ENCODE peak calls at places on chromosomes 5 and 9, in five cellular contexts. One of them, this sample, is unnamed.

GRCh38 chr5:76388236-76388635 is 14.8 kb upstream of the IQGAP2 start:
- DNase-seq in adrenal gland: no peak
- DNase-seq in psoas muscle: no peak
- DNase-seq in upper lobe of right lung: no peak
- DNase-seq in GM23338: no peak
- DNase-seq in this sample: no peak

GRCh38 chr9:76500056-76500455 is 41.1 kb downstream of the GCNT1 start:
- DNase-seq in adrenal gland: no peak
- DNase-seq in psoas muscle: no peak
- DNase-seq in upper lobe of right lung: no peak
- DNase-seq in GM23338: no peak
- DNase-seq in this sample: no peak

GRCh38 chr5:80959768-80960442 is at the start of gene RASGRF2:
- DNase-seq in adrenal gland: no peak
- DNase-seq in psoas muscle: no peak
- DNase-seq in upper lobe of right lung: no peak
- DNase-seq in GM23338: peak
- DNase-seq in this sample: no peak

GRCh38 chr5:52948418-52949076 is 40.6 kb upstream of the ITGA2 start:
- DNase-seq in adrenal gland: peak
- DNase-seq in psoas muscle: no peak
- DNase-seq in upper lobe of right lung: no peak
- DNase-seq in GM23338: peak
- DNase-seq in this sample: peak

GRCh38 chr5:140881889-140882590 is at the start of gene PCDHA13:
- DNase-seq in adrenal gland: no peak
- DNase-seq in psoas muscle: no peak
- DNase-seq in upper lobe of right lung: peak
- DNase-seq in GM23338: peak
- DNase-seq in this sample: no peak

GRCh38 chr9:7266911-7267555 is 509.3 kb downstream of the KDM4C start:
- DNase-seq in adrenal gland: peak
- DNase-seq in psoas muscle: no peak
- DNase-seq in upper lobe of right lung: no peak
- DNase-seq in GM23338: no peak
- DNase-seq in this sample: no peak

GRCh38 chr9:129182122-129182521 is 4.1 kb upstream of the IER5L start:
- DNase-seq in adrenal gland: no peak
- DNase-seq in psoas muscle: no peak
- DNase-seq in upper lobe of right lung: no peak
- DNase-seq in GM23338: no peak
- DNase-seq in this sample: no peak

GRCh38 chr5:153523196-153523595 is 32.7 kb downstream of the GRIA1 start:
- DNase-seq in adrenal gland: no peak
- DNase-seq in psoas muscle: no peak
- DNase-seq in upper lobe of right lung: no peak
- DNase-seq in GM23338: no peak
- DNase-seq in this sample: no peak

GRCh38 chr5:6716634-6717149 is 3.5 kb downstream of the TENT4A start:
- DNase-seq in adrenal gland: no peak
- DNase-seq in psoas muscle: no peak
- DNase-seq in upper lobe of right lung: peak
- DNase-seq in GM23338: no peak
- DNase-seq in this sample: no peak

GRCh38 chr5:38551020-38552017 is 5.1 kb downstream of the LIFR start:
- DNase-seq in adrenal gland: peak
- DNase-seq in psoas muscle: no peak
- DNase-seq in upper lobe of right lung: no peak
- DNase-seq in GM23338: peak
- DNase-seq in this sample: no peak

GRCh38 chr9:32351845-32352244 is 32.6 kb upstream of the ACO1 start:
- DNase-seq in adrenal gland: no peak
- DNase-seq in psoas muscle: no peak
- DNase-seq in upper lobe of right lung: no peak
- DNase-seq in GM23338: peak
- DNase-seq in this sample: no peak

GRCh38 chr5:147437161-147437596 is 72.7 kb downstream of the DPYSL3 start:
- DNase-seq in adrenal gland: no peak
- DNase-seq in psoas muscle: no peak
- DNase-seq in upper lobe of right lung: no peak
- DNase-seq in GM23338: peak
- DNase-seq in this sample: no peak

GRCh38 chr9:99103909-99104458 is 929 bp upstream of the TGFBR1 start:
- DNase-seq in adrenal gland: no peak
- DNase-seq in psoas muscle: peak
- DNase-seq in upper lobe of right lung: no peak
- DNase-seq in GM23338: peak
- DNase-seq in this sample: no peak

DNA sequence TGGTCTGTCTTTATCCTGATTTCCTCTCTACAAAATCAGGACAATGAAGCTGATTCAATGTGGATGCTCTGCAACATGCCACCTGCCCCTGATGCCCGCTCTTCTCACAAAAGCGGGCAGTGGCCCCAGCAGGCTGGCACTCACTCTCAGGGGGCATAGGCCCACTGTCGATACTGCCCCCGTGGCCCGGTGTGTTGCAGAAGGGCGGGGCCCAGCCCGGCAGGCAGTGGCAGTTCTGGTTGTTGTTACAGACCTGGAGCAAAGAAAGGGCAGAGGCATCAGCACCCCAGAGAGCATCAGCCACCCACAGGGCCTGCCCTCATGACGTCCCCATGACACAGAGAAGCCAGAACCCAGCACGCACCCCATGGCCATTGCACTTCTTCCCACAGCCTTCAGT is 31.5 kb downstream of the NIPAL4 start:
- DNase-seq in adrenal gland: no peak
- DNase-seq in psoas muscle: no peak
- DNase-seq in upper lobe of right lung: no peak
- DNase-seq in GM23338: no peak
- DNase-seq in this sample: no peak
- H3K27ac ChIP-seq in adrenal gland: no peak
- H3K27ac ChIP-seq in psoas muscle: no peak
- H3K27ac ChIP-seq in upper lobe of right lung: no peak
- H3K27ac ChIP-seq in GM23338: no peak
- H3K27ac ChIP-seq in this sample: no peak

GRCh38 chr5:14204785-14205321 is 61.7 kb downstream of the TRIO start:
- DNase-seq in adrenal gland: peak
- DNase-seq in psoas muscle: peak
- DNase-seq in upper lobe of right lung: peak
- DNase-seq in GM23338: peak
- DNase-seq in this sample: peak
- H3K27ac ChIP-seq in adrenal gland: peak
- H3K27ac ChIP-seq in psoas muscle: peak
- H3K27ac ChIP-seq in upper lobe of right lung: peak
- H3K27ac ChIP-seq in GM23338: no peak
- H3K27ac ChIP-seq in this sample: peak

GRCh38 chr9:107712390-107712789 is 222.8 kb upstream of the KLF4 start:
- DNase-seq in adrenal gland: no peak
- DNase-seq in psoas muscle: no peak
- DNase-seq in upper lobe of right lung: no peak
- DNase-seq in GM23338: no peak
- DNase-seq in this sample: peak
- H3K27ac ChIP-seq in adrenal gland: no peak
- H3K27ac ChIP-seq in psoas muscle: no peak
- H3K27ac ChIP-seq in upper lobe of right lung: no peak
- H3K27ac ChIP-seq in GM23338: no peak
- H3K27ac ChIP-seq in this sample: peak

GRCh38 chr5:157541452-157542118 is 34.0 kb downstream of the ADAM19 start:
- DNase-seq in adrenal gland: no peak
- DNase-seq in psoas muscle: no peak
- DNase-seq in upper lobe of right lung: no peak
- DNase-seq in GM23338: no peak
- DNase-seq in this sample: no peak
- H3K27ac ChIP-seq in adrenal gland: peak
- H3K27ac ChIP-seq in psoas muscle: peak
- H3K27ac ChIP-seq in upper lobe of right lung: peak
- H3K27ac ChIP-seq in GM23338: no peak
- H3K27ac ChIP-seq in this sample: no peak

DNA sequence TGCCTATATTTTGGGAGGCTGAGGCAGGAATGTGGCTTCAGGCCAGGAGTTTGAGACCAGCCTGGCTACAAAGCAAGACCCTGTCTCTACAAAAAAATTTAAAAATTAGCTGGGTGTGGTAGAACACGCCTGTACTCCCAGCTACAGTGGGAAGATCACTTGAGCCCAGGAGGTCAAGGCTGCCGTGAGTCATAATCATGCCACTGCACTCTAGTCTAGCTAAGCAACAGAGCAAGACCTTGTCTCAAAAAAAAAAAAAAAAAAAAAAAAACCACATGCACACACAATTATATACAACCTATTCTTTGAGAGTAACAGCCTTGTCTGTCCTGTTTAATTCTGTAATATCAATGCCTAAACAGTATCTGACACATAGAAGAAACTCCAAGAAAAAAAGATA is 15.1 kb downstream of the HAUS6 start:
- DNase-seq in adrenal gland: peak
- DNase-seq in psoas muscle: no peak
- DNase-seq in upper lobe of right lung: no peak
- DNase-seq in GM23338: no peak
- DNase-seq in this sample: peak
- H3K27ac ChIP-seq in adrenal gland: peak
- H3K27ac ChIP-seq in psoas muscle: no peak
- H3K27ac ChIP-seq in upper lobe of right lung: no peak
- H3K27ac ChIP-seq in GM23338: no peak
- H3K27ac ChIP-seq in this sample: peak

This sample was measured in epithelial cell of prostate.